ENCODE peak calls at places on chromosomes 13 and 19, in four cellular contexts. Y is Karpas-422, L is H9, A is endothelial cell of umbilical vein. T is an unnamed sample.

GRCh38 chr19:4676955-4677731 is 7.0 kb upstream of the MYDGF start:
- DNase-seq in A (peak), Y (peak), L (peak), T (peak)

GRCh38 chr19:50476943-50477264 is 256 bp upstream of the GARIN5A start:
- DNase-seq in A (no peak), L (no peak), Y (no peak), T (no peak)

GRCh38 chr19:31104451-31104850 is 244.8 kb downstream of the TSHZ3 start:
- DNase-seq in A (no peak), Y (no peak), L (no peak), T (no peak)

GRCh38 chr19:33273881-33274662 is 28.3 kb downstream of the CEBPA start:
- DNase-seq in A (peak), Y (no peak), L (no peak), T (no peak)

GRCh38 chr13:113083402-113084061 is 22.1 kb upstream of the F7 start:
- DNase-seq in A (no peak), Y (no peak), L (no peak), T (no peak)

GRCh38 chr19:8481616-8482015 is 20.8 kb downstream of the PRAM1 start:
- DNase-seq in Y (no peak), A (no peak), L (no peak), T (no peak)

GRCh38 chr19:18460313-18460712 is 22.4 kb upstream of the ISYNA1 start:
- DNase-seq in Y (no peak), L (no peak), A (no peak), T (no peak)

GRCh38 chr19:45474191-45474940 is 6.6 kb downstream of the FOSB start:
- DNase-seq in L (no peak), A (no peak), Y (no peak), T (no peak)

GRCh38 chr19:19214892-19215291 is 3.1 kb downstream of the NCAN start:
- DNase-seq in L (peak), Y (peak), A (peak), T (peak)

GRCh38 chr19:17026041-17026658 is 460 bp downstream of the CPAMD8 start:
- DNase-seq in A (no peak), L (no peak), Y (no peak), T (peak)

GRCh38 chr19:9796113-9796773 is 22.6 kb downstream of the FBXL12 start:
- DNase-seq in A (peak), Y (peak), L (peak), T (peak)

GRCh38 chr19:30407310-30407709 is 35.1 kb downstream of the ZNF536 start:
- DNase-seq in L (no peak), Y (no peak), A (no peak), T (no peak)

GRCh38 chr19:6925801-6926751 is 38.7 kb downstream of the ADGRE1 start:
- DNase-seq in A (no peak), L (no peak), Y (peak), T (peak)

GRCh38 chr13:32225494-32225931 is 89.7 kb downstream of the ZAR1L start:
- DNase-seq in Y (no peak), A (no peak), L (no peak), T (peak)

GRCh38 chr19:55493650-55494171 is 5.5 kb downstream of the SSC5D start:
- DNase-seq in A (no peak), Y (no peak), L (no peak), T (no peak)

GRCh38 chr19:51493776-51494175 is 7.8 kb downstream of the SIGLEC12 start:
- DNase-seq in Y (no peak), L (no peak), A (no peak), T (no peak)

GRCh38 chr13:113157929-113158747 is at the start of gene PROZ:
- DNase-seq in A (no peak), L (peak), Y (peak), T (no peak)

GRCh38 chr19:23817519-23817918 is 58.8 kb upstream of the ZNF681 start:
- DNase-seq in Y (peak), A (no peak), L (peak), T (peak)

GRCh38 chr19:32372726-32373613 is 27.6 kb downstream of the ZNF507 start:
- DNase-seq in Y (no peak), A (no peak), L (no peak), T (peak)

GRCh38 chr13:41821195-41821594 is 139.7 kb downstream of the VWA8 start:
- DNase-seq in A (peak), L (no peak), Y (no peak), T (peak)

GRCh38 chr19:42626181-42626580 is 31.5 kb upstream of the CEACAM8 start:
- DNase-seq in L (no peak), Y (no peak), A (no peak), T (no peak)

GRCh38 chr19:33293255-33294057 is 8.9 kb downstream of the CEBPA start:
- DNase-seq in A (no peak), L (no peak), Y (no peak), T (no peak)

GRCh38 chr13:28658539-28658795 is 463 bp upstream of the POMP start:
- DNase-seq in L (no peak), A (no peak), Y (peak), T (no peak)

GRCh38 chr13:50527612-50528509 is 315.6 kb downstream of the DLEU7 start:
- DNase-seq in Y (peak), L (no peak), A (no peak), T (no peak)

GRCh38 chr13:63299995-63300394 is 1884.3 kb upstream of the PCDH20 start:
- DNase-seq in L (no peak), Y (no peak), A (no peak), T (no peak)

GRCh38 chr19:50005428-50005827 is 19.7 kb downstream of the VRK3 start:
- DNase-seq in A (no peak), L (no peak), Y (no peak), T (no peak)

GRCh38 chr19:55014714-55015113 is 23.4 kb downstream of the GP6 start:
- DNase-seq in A (peak), L (no peak), Y (no peak), T (no peak)

GRCh38 chr13:112067871-112068305 is 939 bp downstream of the SOX1 start:
- DNase-seq in Y (no peak), A (no peak), L (peak), T (peak)

GRCh38 chr19:18313398-18313797 is 9.5 kb downstream of the LSM4 start:
- DNase-seq in L (no peak), Y (no peak), A (no peak), T (no peak)

GRCh38 chr19:10624585-10624984 is 768 bp upstream of the SLC44A2 start:
- DNase-seq in A (no peak), L (no peak), Y (no peak), T (no peak)

GRCh38 chr19:1019980-1020867 is 699 bp downstream of the TMEM259 start:
- DNase-seq in L (no peak), A (peak), Y (peak), T (peak)

GRCh38 chr19:5013761-5014160 is 44.8 kb downstream of the KDM4B start:
- DNase-seq in Y (no peak), A (no peak), L (no peak), T (no peak)

GRCh38 chr13:27619711-27620376 is 485 bp downstream of the LNX2 start:
- DNase-seq in A (peak), L (no peak), Y (peak), T (peak)

GRCh38 chr13:33441015-33441414 is 155.5 kb upstream of the STARD13 start:
- DNase-seq in A (peak), L (peak), Y (peak), T (peak)

DNA sequence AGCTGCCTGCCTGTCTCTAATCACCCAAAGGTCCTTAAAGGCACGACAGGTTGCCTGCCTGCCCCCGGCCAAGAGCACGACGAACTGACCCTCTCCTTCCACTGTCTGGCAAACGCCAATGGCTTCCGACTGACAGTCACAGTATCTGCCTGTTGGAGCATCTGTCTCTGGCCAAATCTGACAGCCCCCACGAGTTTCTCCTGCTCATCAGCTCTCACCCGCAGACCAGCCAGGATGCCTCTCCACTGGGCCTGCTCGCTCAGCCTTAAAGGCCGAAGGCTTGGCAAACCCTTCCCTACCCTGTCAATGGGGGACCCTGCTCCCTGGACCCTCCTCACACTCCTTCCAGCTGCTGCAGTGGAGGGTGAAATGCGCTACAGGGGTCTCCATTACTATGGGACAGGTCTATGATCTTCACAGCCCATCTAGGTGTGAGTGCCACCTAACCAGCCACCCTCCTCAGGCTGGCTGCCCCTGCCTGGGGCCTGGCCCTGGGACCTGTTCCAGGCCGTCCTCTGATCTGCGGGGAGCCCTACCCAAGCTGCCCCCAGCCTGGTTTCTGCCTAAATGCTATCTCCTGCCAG is 932 bp downstream of the FAM83E start:
- DNase-seq in A (no peak), L (no peak), Y (no peak), T (no peak)
- H3K27ac ChIP-seq in A (no peak), L (no peak), Y (no peak), T (peak)

GRCh38 chr13:44425815-44426078 is 52.1 kb downstream of the SERP2 start:
- DNase-seq in L (no peak), A (no peak), Y (no peak), T (no peak)

GRCh38 chr13:44426461-44426860 is 52.8 kb downstream of the SERP2 start:
- DNase-seq in Y (no peak), A (no peak), L (no peak), T (no peak)

GRCh38 chr13:44432595-44432994 is 59.0 kb downstream of the SERP2 start:
- DNase-seq in A (peak), L (no peak), Y (no peak), T (no peak)

GRCh38 chr13:44431150-44431549 is 57.5 kb downstream of the SERP2 start:
- DNase-seq in Y (no peak), L (no peak), A (no peak), T (no peak)

GRCh38 chr13:44429311-44429710 is 55.7 kb downstream of the SERP2 start:
- DNase-seq in L (no peak), A (no peak), Y (no peak), T (no peak)
- H3K27ac ChIP-seq in L (no peak), A (no peak), Y (no peak), T (no peak)

GRCh38 chr13:59975807-59976445 is 187.8 kb downstream of the DIAPH3 start:
- DNase-seq in L (no peak), Y (no peak), A (no peak), T (peak)

GRCh38 chr13:59979589-59979988 is 184.1 kb downstream of the DIAPH3 start:
- DNase-seq in Y (no peak), A (no peak), L (no peak), T (no peak)

GRCh38 chr13:59976856-59977255 is 186.9 kb downstream of the DIAPH3 start:
- DNase-seq in L (no peak), Y (no peak), A (no peak), T (no peak)

GRCh38 chr13:59982631-59983382 is 180.9 kb downstream of the DIAPH3 start:
- DNase-seq in Y (no peak), A (no peak), L (no peak), T (no peak)

GRCh38 chr13:59978862-59979261 is 184.9 kb downstream of the DIAPH3 start:
- DNase-seq in Y (no peak), A (no peak), L (no peak), T (no peak)
- H3K27ac ChIP-seq in Y (no peak), A (no peak), L (no peak), T (no peak)

GRCh38 chr19:38093154-38093553 is 130.9 kb downstream of the DPF1 start:
- DNase-seq in Y (no peak), L (no peak), A (no peak), T (no peak)

GRCh38 chr19:38089440-38089839 is 134.6 kb downstream of the DPF1 start:
- DNase-seq in Y (no peak), L (no peak), A (no peak), T (no peak)

GRCh38 chr19:38090561-38090960 is 133.5 kb downstream of the DPF1 start:
- DNase-seq in Y (no peak), A (no peak), L (no peak), T (no peak)

GRCh38 chr19:38095411-38096308 is 128.4 kb downstream of the DPF1 start:
- DNase-seq in A (peak), L (peak), Y (peak), T (peak)

GRCh38 chr19:38093587-38093986 is 130.4 kb downstream of the DPF1 start:
- DNase-seq in A (no peak), Y (no peak), L (no peak), T (no peak)
- H3K27ac ChIP-seq in A (no peak), Y (peak), L (no peak), T (no peak)

GRCh38 chr19:15138427-15138826 is 31.2 kb downstream of the SYDE1 start:
- DNase-seq in A (no peak), Y (peak), L (no peak), T (no peak)
- H3K27ac ChIP-seq in A (no peak), Y (no peak), L (no peak), T (no peak)

DNA sequence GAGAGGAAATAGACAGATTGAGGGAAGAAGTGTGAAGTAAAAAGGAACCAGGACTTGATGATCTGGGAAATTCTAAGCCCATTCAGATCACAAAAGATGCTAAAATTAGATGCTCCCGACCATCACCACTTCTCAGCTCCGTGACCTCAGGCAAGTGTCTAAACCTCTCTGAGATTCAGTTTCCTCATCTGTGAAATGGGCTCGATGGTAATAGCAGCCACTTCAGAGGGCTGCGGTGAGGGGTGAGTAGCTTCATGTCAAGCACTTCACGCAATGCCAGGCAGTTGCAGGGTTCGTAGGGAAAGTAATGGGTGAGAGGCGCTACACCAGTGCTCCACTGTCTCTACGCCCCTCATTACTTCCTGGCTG is 9.0 kb upstream of the NFIC start:
- DNase-seq in L (no peak), A (no peak), Y (no peak), T (no peak)
- H3K27ac ChIP-seq in L (no peak), A (no peak), Y (no peak), T (no peak)

GRCh38 chr19:35775298-35776101 is at the start of gene ARHGAP33:
- DNase-seq in Y (peak), A (peak), L (peak), T (peak)
- H3K27ac ChIP-seq in Y (peak), A (no peak), L (no peak), T (no peak)

GRCh38 chr19:3546119-3546518 is 7.1 kb downstream of the TEKTIP1 start:
- DNase-seq in L (no peak), A (no peak), Y (no peak), T (no peak)

GRCh38 chr19:3543150-3544053 is 4.4 kb downstream of the TEKTIP1 start:
- DNase-seq in A (no peak), L (no peak), Y (no peak), T (no peak)

GRCh38 chr19:3544054-3544376 is 5.0 kb downstream of the TEKTIP1 start:
- DNase-seq in A (no peak), L (no peak), Y (no peak), T (no peak)

GRCh38 chr19:3545669-3546034 is 6.7 kb downstream of the TEKTIP1 start:
- DNase-seq in L (no peak), Y (no peak), A (no peak), T (no peak)

GRCh38 chr19:3544742-3545668 is 6.0 kb downstream of the TEKTIP1 start:
- DNase-seq in A (peak), Y (peak), L (peak), T (peak)
- H3K27ac ChIP-seq in A (no peak), Y (no peak), L (no peak), T (no peak)

GRCh38 chr19:41137056-41137455 is 22.8 kb downstream of the CYP2F1 start:
- DNase-seq in A (no peak), L (no peak), Y (no peak), T (no peak)
- H3K27ac ChIP-seq in A (no peak), L (no peak), Y (no peak), T (no peak)

T was measured in GM23338.